ENCODE peak calls at places on chromosomes 4 and X, in nine cellular contexts. One of them, this sample, is unnamed.

GRCh38 chr4:59728496-59728895 is 1471.6 kb upstream of the ADGRL3 start:
- DNase-seq in IMR-90: no peak
- DNase-seq in lower lobe of right lung: no peak
- DNase-seq in psoas muscle: no peak
- DNase-seq in H1: no peak
- DNase-seq in left ventricle myocardium inferior: no peak
- DNase-seq in neural progenitor cell: no peak
- DNase-seq in tibial nerve: no peak
- DNase-seq in spleen: no peak
- DNase-seq in this sample: no peak

GRCh38 chr4:156799121-156799589 is 172.4 kb downstream of the PDGFC start:
- DNase-seq in IMR-90: peak; percentile 45
- DNase-seq in lower lobe of right lung: no peak
- DNase-seq in psoas muscle: no peak
- DNase-seq in H1: no peak
- DNase-seq in left ventricle myocardium inferior: no peak
- DNase-seq in neural progenitor cell: no peak
- DNase-seq in tibial nerve: no peak
- DNase-seq in spleen: no peak
- DNase-seq in this sample: no peak

GRCh38 chr4:25953740-25954139 is 39.7 kb downstream of the SMIM20 start:
- DNase-seq in IMR-90: peak; percentile 29
- DNase-seq in lower lobe of right lung: no peak
- DNase-seq in psoas muscle: no peak
- DNase-seq in H1: no peak
- DNase-seq in left ventricle myocardium inferior: no peak
- DNase-seq in neural progenitor cell: peak; percentile 69
- DNase-seq in tibial nerve: no peak
- DNase-seq in spleen: no peak
- DNase-seq in this sample: peak; percentile 72

GRCh38 chr4:16779028-16779675 is 119.3 kb downstream of the LDB2 start:
- DNase-seq in IMR-90: peak; percentile 55
- DNase-seq in lower lobe of right lung: no peak
- DNase-seq in psoas muscle: no peak
- DNase-seq in H1: no peak
- DNase-seq in left ventricle myocardium inferior: no peak
- DNase-seq in neural progenitor cell: no peak
- DNase-seq in tibial nerve: no peak
- DNase-seq in spleen: no peak
- DNase-seq in this sample: peak; percentile 64

GRCh38 chrX:45775462-45775861 is 574.8 kb upstream of the DIPK2B start:
- DNase-seq in IMR-90: peak; percentile 81
- DNase-seq in lower lobe of right lung: no peak
- DNase-seq in psoas muscle: no peak
- DNase-seq in H1: no peak
- DNase-seq in left ventricle myocardium inferior: no peak
- DNase-seq in neural progenitor cell: no peak
- DNase-seq in tibial nerve: no peak
- DNase-seq in spleen: no peak
- DNase-seq in this sample: peak; percentile 65

GRCh38 chr4:40482985-40483647 is 146.5 kb downstream of the RBM47 start:
- DNase-seq in IMR-90: no peak
- DNase-seq in lower lobe of right lung: no peak
- DNase-seq in psoas muscle: no peak
- DNase-seq in H1: peak; percentile 17
- DNase-seq in left ventricle myocardium inferior: no peak
- DNase-seq in neural progenitor cell: peak; percentile 58
- DNase-seq in tibial nerve: no peak
- DNase-seq in spleen: no peak
- DNase-seq in this sample: no peak

GRCh38 chr4:107794001-107794400 is 30.7 kb upstream of the SGMS2 start:
- DNase-seq in IMR-90: no peak
- DNase-seq in lower lobe of right lung: no peak
- DNase-seq in psoas muscle: no peak
- DNase-seq in H1: no peak
- DNase-seq in left ventricle myocardium inferior: no peak
- DNase-seq in neural progenitor cell: peak; percentile 9
- DNase-seq in tibial nerve: no peak
- DNase-seq in spleen: no peak
- DNase-seq in this sample: no peak

GRCh38 chrX:9182041-9182440 is 148.1 kb upstream of the FAM9B start:
- DNase-seq in IMR-90: peak; percentile 59
- DNase-seq in lower lobe of right lung: no peak
- DNase-seq in psoas muscle: no peak
- DNase-seq in H1: no peak
- DNase-seq in left ventricle myocardium inferior: no peak
- DNase-seq in neural progenitor cell: no peak
- DNase-seq in tibial nerve: no peak
- DNase-seq in spleen: no peak
- DNase-seq in this sample: no peak

GRCh38 chrX:138127314-138127713 is 561.4 kb downstream of the ZIC3 start:
- DNase-seq in IMR-90: no peak
- DNase-seq in lower lobe of right lung: no peak
- DNase-seq in psoas muscle: no peak
- DNase-seq in H1: no peak
- DNase-seq in left ventricle myocardium inferior: no peak
- DNase-seq in neural progenitor cell: no peak
- DNase-seq in tibial nerve: no peak
- DNase-seq in spleen: no peak
- DNase-seq in this sample: peak; percentile 14

GRCh38 chr4:177283167-177283566 is 26.5 kb upstream of the NEIL3 start:
- DNase-seq in IMR-90: peak; percentile 74
- DNase-seq in lower lobe of right lung: no peak
- DNase-seq in psoas muscle: no peak
- DNase-seq in H1: no peak
- DNase-seq in left ventricle myocardium inferior: no peak
- DNase-seq in neural progenitor cell: no peak
- DNase-seq in tibial nerve: no peak
- DNase-seq in spleen: no peak
- DNase-seq in this sample: peak; percentile 28

GRCh38 chr4:96483308-96484030 is 643.6 kb downstream of the PDHA2 start:
- DNase-seq in IMR-90: no peak
- DNase-seq in lower lobe of right lung: no peak
- DNase-seq in psoas muscle: no peak
- DNase-seq in H1: peak; percentile 29
- DNase-seq in left ventricle myocardium inferior: no peak
- DNase-seq in neural progenitor cell: peak; percentile 12
- DNase-seq in tibial nerve: no peak
- DNase-seq in spleen: no peak
- DNase-seq in this sample: no peak

GRCh38 chrX:109855501-109855900 is 122.4 kb upstream of the ACSL4 start:
- DNase-seq in IMR-90: no peak
- DNase-seq in lower lobe of right lung: no peak
- DNase-seq in psoas muscle: no peak
- DNase-seq in H1: no peak
- DNase-seq in left ventricle myocardium inferior: no peak
- DNase-seq in neural progenitor cell: no peak
- DNase-seq in tibial nerve: no peak
- DNase-seq in spleen: no peak
- DNase-seq in this sample: no peak

GRCh38 chr4:11470709-11471441 is 42.2 kb upstream of the HS3ST1 start:
- DNase-seq in IMR-90: no peak
- DNase-seq in lower lobe of right lung: no peak
- DNase-seq in psoas muscle: no peak
- DNase-seq in H1: no peak
- DNase-seq in left ventricle myocardium inferior: no peak
- DNase-seq in neural progenitor cell: no peak
- DNase-seq in tibial nerve: no peak
- DNase-seq in spleen: no peak
- DNase-seq in this sample: no peak

GRCh38 chr4:155419266-155419665 is 42.5 kb upstream of the MAP9 start:
- DNase-seq in IMR-90: peak; percentile 90
- DNase-seq in lower lobe of right lung: no peak
- DNase-seq in psoas muscle: no peak
- DNase-seq in H1: no peak
- DNase-seq in left ventricle myocardium inferior: no peak
- DNase-seq in neural progenitor cell: peak; percentile 23
- DNase-seq in tibial nerve: no peak
- DNase-seq in spleen: no peak
- DNase-seq in this sample: no peak
- H3K27me3 ChIP-seq in IMR-90: no peaks in the 10 kb centered on the region
- H3K27me3 ChIP-seq in lower lobe of right lung: no peaks in the 10 kb centered on the region
- H3K27me3 ChIP-seq in psoas muscle: no peaks in the 10 kb centered on the region
- H3K27me3 ChIP-seq in H1: peaks cover 10% of the 10 kb centered on the region
- H3K27me3 ChIP-seq in left ventricle myocardium inferior: no peaks in the 10 kb centered on the region
- H3K27me3 ChIP-seq in neural progenitor cell: no peaks in the 10 kb centered on the region
- H3K27me3 ChIP-seq in tibial nerve: no peaks in the 10 kb centered on the region
- H3K27me3 ChIP-seq in spleen: no peaks in the 10 kb centered on the region
- H3K27me3 ChIP-seq in this sample: no peaks in the 10 kb centered on the region

DNA sequence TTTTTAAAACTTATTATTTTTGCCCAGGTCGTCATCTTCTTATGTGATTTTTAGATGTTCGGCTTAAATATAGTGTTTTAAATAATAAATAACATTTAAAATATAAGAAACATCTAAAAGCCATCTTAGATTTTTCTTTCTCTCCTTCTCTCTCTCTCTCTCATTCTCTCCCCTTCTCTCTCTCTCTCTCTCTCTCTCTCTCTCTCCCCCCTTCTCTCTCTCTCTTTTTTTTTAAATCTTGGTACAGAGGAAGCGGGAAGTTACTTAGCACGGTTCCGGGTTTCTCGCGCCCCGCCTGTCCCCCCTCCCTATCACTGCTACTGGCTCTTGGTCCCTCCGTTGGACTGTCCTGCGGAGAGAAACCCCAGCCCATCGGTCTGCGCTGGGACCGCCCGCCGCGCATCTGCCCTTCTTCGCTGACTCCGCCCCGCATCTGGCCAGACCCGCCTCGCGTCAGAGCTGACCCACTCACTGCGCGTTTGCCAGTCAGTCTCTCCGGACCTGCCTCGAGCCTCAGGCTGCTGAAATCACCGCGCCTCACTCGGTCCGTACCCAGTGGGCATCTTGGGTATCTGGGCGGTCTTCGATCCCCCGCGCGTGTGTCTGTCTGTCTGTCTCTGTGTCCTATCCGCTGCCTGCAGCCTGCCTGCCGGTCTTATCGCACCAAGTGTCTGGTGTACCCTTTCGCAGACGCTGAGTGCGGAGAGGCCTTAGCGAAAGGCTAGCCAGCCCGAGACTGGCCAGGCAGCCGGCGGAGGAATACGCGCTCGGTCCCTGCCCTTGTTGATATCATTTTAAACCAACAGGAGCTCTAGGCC is at the start of gene PABPC5:
- DNase-seq in IMR-90: peak; percentile 82
- DNase-seq in lower lobe of right lung: peak; percentile 49
- DNase-seq in psoas muscle: peak; percentile 87
- DNase-seq in H1: peak; percentile 38
- DNase-seq in left ventricle myocardium inferior: peak; percentile 78
- DNase-seq in neural progenitor cell: peak; percentile 88
- DNase-seq in tibial nerve: peak; percentile 63
- DNase-seq in spleen: peak; percentile 81
- DNase-seq in this sample: peak; percentile 91
- H3K4me3 ChIP-seq in IMR-90: peak within 1 kb of the TSS; percentile 62
- H3K4me3 ChIP-seq in lower lobe of right lung: peak within 1 kb of the TSS; percentile 46
- H3K4me3 ChIP-seq in psoas muscle: peak within 1 kb of the TSS; percentile 50
- H3K4me3 ChIP-seq in H1: peak within 1 kb of the TSS; percentile 69
- H3K4me3 ChIP-seq in left ventricle myocardium inferior: peak within 1 kb of the TSS; percentile 62
- H3K4me3 ChIP-seq in neural progenitor cell: peak within 1 kb of the TSS; percentile 54
- H3K4me3 ChIP-seq in tibial nerve: peak within 1 kb of the TSS; percentile 56
- H3K4me3 ChIP-seq in spleen: no peak within 1 kb of the TSS
- H3K4me3 ChIP-seq in this sample: peak within 1 kb of the TSS; percentile 60

DNA sequence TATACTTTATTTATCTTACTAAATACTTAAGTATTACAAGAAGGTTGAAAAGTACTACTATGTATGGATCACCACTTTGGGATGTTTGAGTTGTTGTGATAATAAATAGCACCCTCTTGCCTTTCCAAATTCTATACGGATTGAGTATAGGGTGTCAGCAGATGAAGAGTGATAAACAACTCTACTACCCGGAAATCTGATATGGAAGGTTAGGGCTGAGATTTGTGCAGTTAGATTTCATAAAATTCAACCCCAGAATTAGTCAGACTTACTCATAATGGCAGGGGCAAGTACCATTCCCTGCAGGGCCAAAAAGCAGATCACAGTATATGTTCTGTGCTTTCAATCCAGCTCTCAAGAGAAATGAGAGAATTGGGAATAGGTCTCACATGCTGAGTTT is 1008.9 kb upstream of the PCDH7 start:
- DNase-seq in IMR-90: peak; percentile 90
- DNase-seq in lower lobe of right lung: no peak
- DNase-seq in psoas muscle: no peak
- DNase-seq in H1: no peak
- DNase-seq in left ventricle myocardium inferior: no peak
- DNase-seq in neural progenitor cell: no peak
- DNase-seq in tibial nerve: no peak
- DNase-seq in spleen: no peak
- DNase-seq in this sample: no peak
- H3K9me3 ChIP-seq in IMR-90: peaks cover 6% of the 10 kb centered on the region
- H3K9me3 ChIP-seq in lower lobe of right lung: no peaks in the 10 kb centered on the region
- H3K9me3 ChIP-seq in psoas muscle: no peaks in the 10 kb centered on the region
- H3K9me3 ChIP-seq in H1: peaks cover 5% of the 10 kb centered on the region
- H3K9me3 ChIP-seq in left ventricle myocardium inferior: peaks cover 7% of the 10 kb centered on the region
- H3K9me3 ChIP-seq in neural progenitor cell: peaks cover 3% of the 10 kb centered on the region
- H3K9me3 ChIP-seq in tibial nerve: no peaks in the 10 kb centered on the region
- H3K9me3 ChIP-seq in spleen: peaks cover 15% of the 10 kb centered on the region
- H3K9me3 ChIP-seq in this sample: no peaks in the 10 kb centered on the region

GRCh38 chr4:55826986-55827385 is 7.4 kb downstream of the EXOC1L start:
- DNase-seq in IMR-90: no peak
- DNase-seq in lower lobe of right lung: no peak
- DNase-seq in psoas muscle: no peak
- DNase-seq in H1: no peak
- DNase-seq in left ventricle myocardium inferior: no peak
- DNase-seq in neural progenitor cell: no peak
- DNase-seq in tibial nerve: no peak
- DNase-seq in spleen: no peak
- DNase-seq in this sample: no peak

GRCh38 chr4:55834086-55834795 is 14.7 kb downstream of the EXOC1L start:
- DNase-seq in IMR-90: no peak
- DNase-seq in lower lobe of right lung: no peak
- DNase-seq in psoas muscle: no peak
- DNase-seq in H1: no peak
- DNase-seq in left ventricle myocardium inferior: no peak
- DNase-seq in neural progenitor cell: no peak
- DNase-seq in tibial nerve: no peak
- DNase-seq in spleen: no peak
- DNase-seq in this sample: no peak

GRCh38 chr4:55830741-55831140 is 11.2 kb downstream of the EXOC1L start:
- DNase-seq in IMR-90: no peak
- DNase-seq in lower lobe of right lung: no peak
- DNase-seq in psoas muscle: no peak
- DNase-seq in H1: no peak
- DNase-seq in left ventricle myocardium inferior: no peak
- DNase-seq in neural progenitor cell: no peak
- DNase-seq in tibial nerve: no peak
- DNase-seq in spleen: no peak
- DNase-seq in this sample: no peak

GRCh38 chr4:55827582-55827981 is 8.0 kb downstream of the EXOC1L start:
- DNase-seq in IMR-90: no peak
- DNase-seq in lower lobe of right lung: no peak
- DNase-seq in psoas muscle: no peak
- DNase-seq in H1: no peak
- DNase-seq in left ventricle myocardium inferior: no peak
- DNase-seq in neural progenitor cell: no peak
- DNase-seq in tibial nerve: no peak
- DNase-seq in spleen: no peak
- DNase-seq in this sample: no peak

DNA sequence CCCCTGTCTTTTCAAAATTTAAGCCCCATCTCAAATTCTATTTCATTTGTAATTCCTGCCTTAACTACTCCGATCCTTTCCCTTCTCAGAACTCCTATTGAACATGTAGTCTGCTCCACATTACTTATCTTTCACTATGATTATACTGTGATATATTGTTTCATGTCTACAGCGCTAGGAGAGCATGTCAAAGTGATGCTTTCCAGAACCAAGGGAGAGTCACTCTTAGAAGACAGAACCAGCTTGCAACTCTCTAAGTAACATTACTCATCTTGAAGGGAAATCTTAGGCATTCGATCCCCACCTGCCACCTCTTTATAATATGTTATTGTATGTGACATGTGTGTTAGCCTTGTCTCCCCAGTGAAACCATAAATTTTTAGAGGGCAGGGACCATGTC is 10.5 kb downstream of the EXOC1L start:
- DNase-seq in IMR-90: no peak
- DNase-seq in lower lobe of right lung: no peak
- DNase-seq in psoas muscle: no peak
- DNase-seq in H1: no peak
- DNase-seq in left ventricle myocardium inferior: no peak
- DNase-seq in neural progenitor cell: no peak
- DNase-seq in tibial nerve: no peak
- DNase-seq in spleen: no peak
- DNase-seq in this sample: no peak
- H3K27me3 ChIP-seq in IMR-90: peaks cover 2% of the 10 kb centered on the region
- H3K27me3 ChIP-seq in lower lobe of right lung: no peaks in the 10 kb centered on the region
- H3K27me3 ChIP-seq in psoas muscle: peaks cover 9% of the 10 kb centered on the region
- H3K27me3 ChIP-seq in H1: no peaks in the 10 kb centered on the region
- H3K27me3 ChIP-seq in left ventricle myocardium inferior: peaks cover 63% of the 10 kb centered on the region
- H3K27me3 ChIP-seq in neural progenitor cell: peaks cover 6% of the 10 kb centered on the region
- H3K27me3 ChIP-seq in tibial nerve: no peaks in the 10 kb centered on the region
- H3K27me3 ChIP-seq in spleen: no peaks in the 10 kb centered on the region
- H3K27me3 ChIP-seq in this sample: no peaks in the 10 kb centered on the region

This sample was measured in MG63.